ENCODE peak calls at places on chromosomes 13 and 19, in four cellular contexts. B is SK-N-SH, W is K562, G is HepG2. P is an unnamed sample.

GRCh38 chr13:24678151-24678550 is 2.1 kb upstream of the ATP12A start:
- DNase-seq in W (peak; percentile 6), G (no peak), B (no peak), P (no peak)

GRCh38 chr19:3813473-3814392 is 27.6 kb upstream of the MATK start:
- DNase-seq in G (no peak), W (no peak), B (no peak), P (no peak)

GRCh38 chr19:51029718-51030117 is 3.3 kb upstream of the KLK11 start:
- DNase-seq in W (peak; percentile 18), G (no peak), B (peak; percentile 39), P (no peak)

GRCh38 chr19:32345261-32346207 is at the start of gene ZNF507:
- DNase-seq in B (peak; percentile 99), G (peak; percentile 59), W (peak; percentile 89), P (no peak)

GRCh38 chr13:50845211-50845610 is 1.7 kb upstream of the DLEU7 start:
- DNase-seq in B (no peak), W (no peak), G (no peak), P (no peak)

GRCh38 chr13:79480954-79481684 is at the start of gene NDFIP2:
- DNase-seq in W (peak; percentile 91), B (peak; percentile 87), G (peak; percentile 76), P (peak; percentile 58)

GRCh38 chr19:50705422-50706019 is 14.1 kb downstream of the SHANK1 start:
- DNase-seq in W (peak; percentile 81), G (peak; percentile 18), B (peak; percentile 87), P (peak; percentile 21)

GRCh38 chr13:112210401-112210800 is 143.5 kb downstream of the SOX1 start:
- DNase-seq in G (no peak), B (no peak), W (no peak), P (no peak)

GRCh38 chr19:14450168-14450874 is 17.2 kb downstream of the PKN1 start:
- DNase-seq in B (peak; percentile 95), G (peak; percentile 33), W (peak; percentile 98), P (no peak)

GRCh38 chr13:26946675-26947342 is 186.2 kb upstream of the GPR12 start:
- DNase-seq in W (peak; percentile 66), G (peak; percentile 64), B (peak; percentile 48), P (peak; percentile 16)

GRCh38 chr13:39144941-39145533 is 106.8 kb downstream of the NHLRC3 start:
- DNase-seq in B (peak; percentile 56), G (no peak), W (peak; percentile 40), P (no peak)

GRCh38 chr13:31686660-31687430 is 52.5 kb upstream of the RXFP2 start:
- DNase-seq in G (no peak), B (no peak), W (no peak), P (no peak)

GRCh38 chr19:57934820-57935665 is at the start of gene ZNF418:
- DNase-seq in B (no peak), G (no peak), W (peak; percentile 18), P (peak; percentile 55)

GRCh38 chr13:37960427-37960826 is 90.9 kb upstream of the TRPC4 start:
- DNase-seq in G (no peak), W (peak; percentile 41), B (no peak), P (no peak)

GRCh38 chr13:30616927-30617314 is 799 bp upstream of the USPL1 start:
- DNase-seq in B (peak; percentile 64), W (peak; percentile 82), G (peak; percentile 90), P (peak; percentile 61)

GRCh38 chr13:38755792-38756191 is 68.9 kb downstream of the FREM2 start:
- DNase-seq in B (no peak), G (no peak), W (no peak), P (no peak)

GRCh38 chr13:77150651-77151050 is 123.7 kb upstream of the FBXL3 start:
- DNase-seq in B (peak; percentile 5), G (no peak), W (no peak), P (no peak)

GRCh38 chr13:50914848-50915247 is 5.3 kb downstream of the RNASEH2B start:
- DNase-seq in W (no peak), B (no peak), G (no peak), P (no peak)

GRCh38 chr13:19838726-19839342 is 24.6 kb downstream of the ZMYM5 start:
- DNase-seq in B (no peak), W (no peak), G (no peak), P (no peak)

GRCh38 chr13:97313481-97313880 is 91.3 kb downstream of the MBNL2 start:
- DNase-seq in B (no peak), W (no peak), G (no peak), P (no peak)

GRCh38 chr13:102597029-102598015 is 536 bp downstream of the TPP2 start:
- DNase-seq in W (peak; percentile 49), G (no peak), B (peak; percentile 64), P (no peak)

GRCh38 chr19:43105496-43105895 is 23.0 kb upstream of the PSG2 start:
- DNase-seq in G (no peak), B (no peak), W (no peak), P (no peak)

GRCh38 chr19:50844296-50844935 is 10.3 kb upstream of the KLK3 start:
- DNase-seq in W (no peak), G (no peak), B (no peak), P (no peak)

GRCh38 chr19:16113727-16114126 is 2.0 kb downstream of the RAB8A start:
- DNase-seq in B (no peak), W (peak; percentile 21), G (no peak), P (no peak)

GRCh38 chr19:48735031-48735615 is 5.3 kb downstream of the RASIP1 start:
- DNase-seq in W (no peak), B (no peak), G (no peak), P (no peak)

GRCh38 chr13:111650626-111651025 is 330.2 kb downstream of the TEX29 start:
- DNase-seq in B (no peak), W (no peak), G (no peak), P (no peak)

GRCh38 chr13:64934569-64935362 is 2295.4 kb downstream of the PCDH9 start:
- DNase-seq in B (no peak), W (no peak), G (no peak), P (no peak)

GRCh38 chr13:79225487-79226232 is 180.4 kb downstream of the RBM26 start:
- DNase-seq in B (no peak), W (no peak), G (no peak), P (no peak)

GRCh38 chr19:14718522-14719113 is 28.8 kb downstream of the ZNF333 start:
- DNase-seq in B (no peak), W (no peak), G (no peak), P (no peak)

GRCh38 chr19:8209965-8210659 is 942 bp downstream of the CERS4 start:
- DNase-seq in W (no peak), G (no peak), B (no peak), P (no peak)

GRCh38 chr19:20367811-20368294 is 197.7 kb downstream of the ZNF737 start:
- DNase-seq in W (no peak), B (no peak), G (no peak), P (no peak)

GRCh38 chr19:50514346-50515167 is 844 bp upstream of the ASPDH start:
- DNase-seq in B (peak; percentile 95), G (no peak), W (no peak), P (no peak)

GRCh38 chr19:10835089-10835753 is 791 bp downstream of the TMED1 start:
- DNase-seq in B (no peak), G (no peak), W (peak; percentile 47), P (no peak)

DNA sequence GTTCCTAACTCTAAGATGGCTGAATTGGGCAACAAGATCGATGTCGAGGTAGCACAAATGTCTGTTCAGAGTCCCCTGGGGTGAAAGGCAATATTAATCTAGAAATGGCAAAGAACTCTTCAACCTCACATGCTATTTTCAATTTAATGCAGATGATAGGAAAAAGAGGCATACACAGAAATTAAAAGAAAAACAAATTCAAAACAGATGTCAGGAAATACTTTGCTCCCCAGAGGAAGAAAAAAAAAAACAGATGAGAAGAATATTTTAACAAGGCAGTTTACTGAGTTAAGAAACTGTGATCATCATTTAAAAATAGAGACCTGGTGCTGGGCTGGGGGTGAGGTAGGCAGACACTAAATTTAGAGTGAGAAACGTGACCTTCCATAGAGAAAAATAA is 421.9 kb upstream of the ARGLU1 start:
- DNase-seq in G (no peak), W (no peak), B (no peak), P (no peak)
- TF ChIP-seq NFIC in G (no peak), W (no peak), B (no peak), P (no peak)

GRCh38 chr13:107778094-107778493 is 437.2 kb downstream of the LIG4 start:
- DNase-seq in B (peak; percentile 12), G (no peak), W (no peak), P (no peak)
- H2AFZ ChIP-seq in B (no peak overlapping the region), G (no peak overlapping the region), W (no peak overlapping the region), P (no peak overlapping the region)

DNA sequence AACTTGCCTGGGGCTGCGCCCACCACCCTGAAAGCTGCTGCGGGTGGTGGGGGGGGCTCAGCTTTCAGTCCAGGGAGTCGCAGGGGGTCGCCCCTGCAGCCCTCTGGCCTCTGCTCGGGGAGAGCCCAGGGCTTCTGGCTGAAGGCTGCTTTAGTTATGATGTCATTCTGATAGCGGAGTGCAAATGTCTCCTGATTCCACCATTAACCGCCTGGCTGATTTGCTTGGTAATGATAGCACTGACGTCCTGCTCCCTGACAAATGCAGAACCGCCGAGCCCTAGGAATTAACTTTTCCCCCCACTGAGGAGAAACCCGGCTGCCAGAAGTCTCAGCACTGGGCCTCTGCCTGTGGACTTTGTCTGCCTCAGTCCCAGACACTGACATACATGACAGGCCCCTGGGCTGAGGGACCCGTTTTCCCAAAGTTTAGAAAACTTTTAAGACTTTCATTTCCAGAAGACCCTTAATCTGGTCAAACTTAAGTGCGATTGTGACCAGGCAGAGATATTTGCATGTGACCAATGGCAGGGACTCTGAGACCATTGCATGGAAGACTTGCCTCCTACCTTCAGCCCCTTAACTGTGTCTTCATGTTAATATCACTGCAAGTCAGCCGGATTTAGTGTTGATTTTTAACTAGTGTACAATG is 142.5 kb upstream of the ZNF536 start:
- DNase-seq in B (peak; percentile 78), W (no peak), G (no peak), P (no peak)
- TF ChIP-seq NFIC in B (no peak), W (no peak), G (no peak), P (no peak)

DNA sequence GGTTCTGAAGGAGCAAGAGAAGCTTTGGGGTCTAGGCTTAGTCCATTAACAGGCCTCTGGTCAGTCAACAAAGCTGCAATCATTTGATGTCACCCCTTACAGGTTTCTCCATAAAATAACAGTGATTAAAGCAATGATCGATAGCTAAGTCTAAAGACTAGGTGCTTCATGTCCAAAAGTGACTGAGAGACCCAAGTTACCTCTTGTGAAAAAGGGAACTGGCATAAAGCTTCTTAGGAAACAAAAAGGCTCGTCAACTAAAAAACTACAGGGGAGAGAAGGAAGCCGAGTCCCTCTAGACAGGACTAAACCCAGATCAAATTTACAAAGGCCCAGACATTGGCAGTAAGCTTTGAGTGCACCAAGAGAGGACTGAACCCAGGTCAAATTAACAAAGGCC is 2.2 kb downstream of the DCUN1D2 start:
- DNase-seq in B (no peak), W (no peak), G (no peak), P (no peak)
- H2AFZ ChIP-seq in B (no peak overlapping the region), W (no peak overlapping the region), G (no peak overlapping the region), P (no peak overlapping the region)

GRCh38 chr19:44498988-44499387 is 1.3 kb downstream of the ZNF180 start:
- DNase-seq in G (no peak), W (no peak), B (no peak), P (no peak)
- TF ChIP-seq NFIC in G (no peak), W (no peak), B (no peak), P (no peak)

P was measured in GM12878.